ENCODE peak calls at places on chromosomes 7 and 10, in five cellular contexts. One of them, this sample, is unnamed.
A peak's percentile ranks its signal among the peaks of the same experiment; 100 is the strongest.

GRCh38 chr7:77933394-77933793 is 134.8 kb downstream of the PHTF2 start:
- DNase-seq in adrenal gland: no peak
- DNase-seq in tibial artery: no peak
- DNase-seq in PC-9: no peak
- DNase-seq in endothelial cell: no peak
- DNase-seq in this sample: peak; percentile 51

GRCh38 chr10:20746856-20747255 is 150.3 kb downstream of the NEBL start:
- DNase-seq in adrenal gland: no peak
- DNase-seq in tibial artery: no peak
- DNase-seq in PC-9: no peak
- DNase-seq in endothelial cell: no peak
- DNase-seq in this sample: no peak

GRCh38 chr10:123019941-123020703 is 11.3 kb downstream of the ACADSB start:
- DNase-seq in adrenal gland: no peak
- DNase-seq in tibial artery: no peak
- DNase-seq in PC-9: no peak
- DNase-seq in endothelial cell: no peak
- DNase-seq in this sample: no peak

GRCh38 chr7:67402280-67402679 is 405.6 kb downstream of the TYW1 start:
- DNase-seq in adrenal gland: no peak
- DNase-seq in tibial artery: no peak
- DNase-seq in PC-9: no peak
- DNase-seq in endothelial cell: no peak
- DNase-seq in this sample: no peak

GRCh38 chr7:118104812-118105441 is 79.0 kb upstream of the LSM8 start:
- DNase-seq in adrenal gland: no peak
- DNase-seq in tibial artery: no peak
- DNase-seq in PC-9: no peak
- DNase-seq in endothelial cell: no peak
- DNase-seq in this sample: peak; percentile 23

GRCh38 chr10:62308101-62308500 is 39.5 kb upstream of the RTKN2 start:
- DNase-seq in adrenal gland: no peak
- DNase-seq in tibial artery: no peak
- DNase-seq in PC-9: no peak
- DNase-seq in endothelial cell: no peak
- DNase-seq in this sample: no peak

GRCh38 chr10:73586583-73586984 is 4.6 kb downstream of the USP54 start:
- DNase-seq in adrenal gland: peak; percentile 40
- DNase-seq in tibial artery: no peak
- DNase-seq in PC-9: peak; percentile 93
- DNase-seq in endothelial cell: no peak
- DNase-seq in this sample: peak; percentile 83

GRCh38 chr7:96388166-96388565 is 66.3 kb upstream of the SLC25A13 start:
- DNase-seq in adrenal gland: no peak
- DNase-seq in tibial artery: no peak
- DNase-seq in PC-9: peak; percentile 83
- DNase-seq in endothelial cell: no peak
- DNase-seq in this sample: peak; percentile 75

GRCh38 chr10:1074748-1075358 is 18.7 kb downstream of the WDR37 start:
- DNase-seq in adrenal gland: no peak
- DNase-seq in tibial artery: no peak
- DNase-seq in PC-9: no peak
- DNase-seq in endothelial cell: no peak
- DNase-seq in this sample: peak; percentile 41

GRCh38 chr7:151310578-151310977 is 31.0 kb upstream of the NUB1 start:
- DNase-seq in adrenal gland: no peak
- DNase-seq in tibial artery: no peak
- DNase-seq in PC-9: peak; percentile 48
- DNase-seq in endothelial cell: no peak
- DNase-seq in this sample: peak; percentile 30

GRCh38 chr10:323651-324293 is 188.5 kb downstream of the ZMYND11 start:
- DNase-seq in adrenal gland: peak; percentile 77
- DNase-seq in tibial artery: peak; percentile 92
- DNase-seq in PC-9: peak; percentile 42
- DNase-seq in endothelial cell: no peak
- DNase-seq in this sample: peak; percentile 97

GRCh38 chr7:130632111-130632510 is 36.4 kb downstream of the COPG2 start:
- DNase-seq in adrenal gland: no peak
- DNase-seq in tibial artery: no peak
- DNase-seq in PC-9: no peak
- DNase-seq in endothelial cell: no peak
- DNase-seq in this sample: peak; percentile 52

GRCh38 chr10:42953684-42954674 is 122.9 kb upstream of the RET start:
- DNase-seq in adrenal gland: no peak
- DNase-seq in tibial artery: peak; percentile 32
- DNase-seq in PC-9: no peak
- DNase-seq in endothelial cell: peak; percentile 1
- DNase-seq in this sample: no peak

GRCh38 chr7:77797734-77798393 is 370 bp downstream of the TMEM60 start:
- DNase-seq in adrenal gland: peak; percentile 47
- DNase-seq in tibial artery: no peak
- DNase-seq in PC-9: no peak
- DNase-seq in endothelial cell: peak; percentile 42
- DNase-seq in this sample: peak; percentile 45

DNA sequence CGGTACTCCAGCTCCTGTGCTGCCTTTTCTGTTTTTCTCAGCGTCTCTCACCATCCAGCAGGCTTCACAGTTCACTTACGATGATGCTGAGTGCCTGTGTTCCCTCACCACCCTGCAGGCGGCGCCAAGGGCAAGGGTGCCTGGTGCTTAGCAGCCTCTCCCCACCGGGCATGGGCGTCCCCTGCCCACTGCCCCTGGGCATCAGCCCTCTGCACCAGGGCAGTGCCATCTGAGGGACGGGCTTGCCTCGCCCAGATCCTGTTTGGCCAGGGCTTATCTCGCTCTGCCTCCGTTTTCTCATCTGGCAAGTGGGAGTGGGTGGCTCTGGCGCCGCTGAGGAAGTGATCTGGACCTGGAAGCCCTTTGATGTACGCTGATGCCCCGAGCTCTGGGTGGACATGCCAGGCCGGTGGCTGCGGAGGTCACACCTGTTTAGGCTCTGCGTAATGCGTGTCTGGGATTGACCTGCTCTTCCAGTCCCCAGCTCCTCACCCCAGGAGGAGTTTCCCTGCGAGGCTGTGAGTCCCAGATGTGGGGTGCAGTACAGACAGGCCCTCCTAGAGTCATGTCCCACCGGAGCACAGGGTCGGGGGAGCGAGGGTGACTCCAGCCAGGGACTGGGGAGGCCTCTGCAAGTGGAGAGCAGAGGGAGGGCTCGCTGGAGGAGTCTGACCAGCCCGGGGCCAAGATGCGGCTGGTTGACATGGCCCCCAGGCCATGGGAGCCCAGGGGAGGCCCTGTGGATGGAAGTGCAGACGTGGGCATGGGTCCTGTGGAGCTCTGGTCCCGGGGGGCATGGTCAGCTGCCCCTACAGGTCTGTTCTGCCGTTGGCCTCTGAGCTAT is 11.8 kb downstream of the TTYH3 start:
- DNase-seq in adrenal gland: no peak
- DNase-seq in tibial artery: no peak
- DNase-seq in PC-9: no peak
- DNase-seq in endothelial cell: no peak
- DNase-seq in this sample: no peak
- TF ChIP-seq CTCF in adrenal gland: no peak
- TF ChIP-seq CTCF in tibial artery: no peak
- TF ChIP-seq CTCF in PC-9: peak; percentile 22
- TF ChIP-seq CTCF in endothelial cell: no peak
- TF ChIP-seq CTCF in this sample: peak; percentile 23

DNA sequence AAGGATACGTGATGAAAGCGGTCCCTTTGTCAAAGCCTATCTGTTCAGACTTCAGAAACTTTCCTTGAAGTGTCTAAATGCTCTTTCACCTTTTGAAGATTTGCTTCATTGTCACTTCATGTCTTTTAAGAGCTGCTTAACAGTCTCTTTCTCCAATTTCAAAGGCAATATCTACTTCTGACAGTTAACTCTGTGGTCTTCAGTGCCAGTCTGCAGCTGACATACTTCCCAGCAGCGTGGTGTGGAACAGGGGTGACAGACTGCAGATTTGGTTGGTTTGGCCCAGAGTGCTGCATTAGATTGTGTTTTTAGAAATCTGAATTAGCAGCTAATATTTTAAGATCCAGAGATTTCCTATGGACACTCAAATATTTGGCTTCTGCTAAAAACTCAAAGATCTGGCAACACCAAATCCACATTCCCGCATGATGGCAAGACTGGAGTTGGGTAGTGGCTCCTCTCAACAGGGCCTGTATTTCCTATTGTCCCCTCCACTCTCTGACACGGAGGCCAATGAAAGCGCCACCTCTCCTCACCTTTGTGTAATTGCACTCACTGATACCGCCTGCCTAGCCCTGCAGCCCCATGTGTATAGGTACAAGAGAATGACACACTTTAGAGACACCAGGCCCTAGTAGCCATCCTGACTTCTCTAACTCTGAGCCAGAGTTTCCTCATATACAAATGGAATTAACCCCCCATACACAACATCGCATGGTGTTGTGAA is 11.5 kb downstream of the SCRN1 start:
- DNase-seq in adrenal gland: no peak
- DNase-seq in tibial artery: no peak
- DNase-seq in PC-9: no peak
- DNase-seq in endothelial cell: peak; percentile 23
- DNase-seq in this sample: no peak
- TF ChIP-seq CTCF in adrenal gland: no peak
- TF ChIP-seq CTCF in tibial artery: no peak
- TF ChIP-seq CTCF in PC-9: no peak
- TF ChIP-seq CTCF in endothelial cell: peak; percentile 12
- TF ChIP-seq CTCF in this sample: no peak

DNA sequence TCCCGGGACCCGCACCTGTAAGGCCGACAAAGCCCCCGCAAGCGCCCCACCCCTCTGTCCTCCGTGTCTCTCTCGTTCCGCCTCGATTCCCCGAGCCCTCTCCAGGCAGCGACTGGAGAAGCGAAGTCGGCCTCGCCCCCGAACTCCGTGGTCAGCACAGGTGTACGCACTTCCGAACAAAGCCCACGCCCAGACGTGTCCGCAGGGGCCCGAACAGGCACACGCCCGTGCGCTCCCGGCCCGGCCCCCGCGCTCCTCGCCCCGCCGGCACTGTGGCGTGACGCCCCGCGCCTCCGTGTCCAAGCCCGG is 758 bp downstream of the NRCAM start:
- DNase-seq in adrenal gland: peak; percentile 33
- DNase-seq in tibial artery: no peak
- DNase-seq in PC-9: no peak
- DNase-seq in endothelial cell: no peak
- DNase-seq in this sample: no peak
- TF ChIP-seq CTCF in adrenal gland: no peak
- TF ChIP-seq CTCF in tibial artery: no peak
- TF ChIP-seq CTCF in PC-9: no peak
- TF ChIP-seq CTCF in endothelial cell: no peak
- TF ChIP-seq CTCF in this sample: no peak

GRCh38 chr10:70549351-70549961 is 53.1 kb downstream of the PRF1 start:
- DNase-seq in adrenal gland: no peak
- DNase-seq in tibial artery: no peak
- DNase-seq in PC-9: no peak
- DNase-seq in endothelial cell: no peak
- DNase-seq in this sample: no peak
- TF ChIP-seq CTCF in adrenal gland: no peak
- TF ChIP-seq CTCF in tibial artery: no peak
- TF ChIP-seq CTCF in PC-9: no peak
- TF ChIP-seq CTCF in endothelial cell: no peak
- TF ChIP-seq CTCF in this sample: no peak

GRCh38 chr10:14812271-14812670 is 25.6 kb downstream of the CDNF start:
- DNase-seq in adrenal gland: no peak
- DNase-seq in tibial artery: no peak
- DNase-seq in PC-9: no peak
- DNase-seq in endothelial cell: no peak
- DNase-seq in this sample: peak; percentile 3

GRCh38 chr10:14815681-14816080 is 22.2 kb downstream of the CDNF start:
- DNase-seq in adrenal gland: peak; percentile 54
- DNase-seq in tibial artery: no peak
- DNase-seq in PC-9: no peak
- DNase-seq in endothelial cell: no peak
- DNase-seq in this sample: peak; percentile 7

GRCh38 chr10:14806318-14806717 is 31.5 kb downstream of the CDNF start:
- DNase-seq in adrenal gland: no peak
- DNase-seq in tibial artery: no peak
- DNase-seq in PC-9: no peak
- DNase-seq in endothelial cell: no peak
- DNase-seq in this sample: no peak

GRCh38 chr10:14810969-14811953 is 26.6 kb downstream of the CDNF start:
- DNase-seq in adrenal gland: no peak
- DNase-seq in tibial artery: no peak
- DNase-seq in PC-9: no peak
- DNase-seq in endothelial cell: no peak
- DNase-seq in this sample: no peak
- TF ChIP-seq CTCF in adrenal gland: no peak
- TF ChIP-seq CTCF in tibial artery: no peak
- TF ChIP-seq CTCF in PC-9: no peak
- TF ChIP-seq CTCF in endothelial cell: no peak
- TF ChIP-seq CTCF in this sample: no peak

DNA sequence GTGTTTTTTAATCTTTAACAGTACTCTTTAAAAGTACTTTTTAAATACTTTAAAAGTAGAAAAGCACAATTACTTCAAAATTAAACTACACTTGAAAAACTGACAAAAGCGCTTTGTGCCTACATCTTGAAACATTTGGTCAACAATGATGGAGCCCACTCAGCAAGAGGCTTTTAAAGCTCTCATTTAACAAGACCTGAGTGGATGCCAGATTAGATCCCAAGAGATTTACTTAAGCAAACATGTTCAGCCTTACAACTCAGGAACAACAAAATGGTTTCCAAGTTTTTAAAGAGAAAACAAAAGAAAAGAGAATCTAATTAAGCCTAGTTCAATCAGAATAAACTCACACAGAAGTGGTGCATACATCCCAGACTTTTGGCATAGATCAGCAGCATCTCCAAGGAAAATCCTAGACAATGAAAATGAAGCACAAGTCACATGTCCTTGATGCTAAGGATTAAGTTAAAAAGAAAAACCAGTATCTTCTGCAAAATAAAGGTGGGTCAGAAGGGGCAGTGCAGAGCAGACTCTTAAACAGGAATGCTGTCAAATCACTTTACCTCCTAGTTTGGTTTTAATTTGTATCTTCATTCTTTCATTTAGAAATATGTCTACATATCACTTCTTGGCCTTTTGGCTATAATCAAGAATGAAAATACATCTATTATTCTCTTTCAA is 26.2 kb downstream of the HIBADH start:
- DNase-seq in adrenal gland: no peak
- DNase-seq in tibial artery: no peak
- DNase-seq in PC-9: no peak
- DNase-seq in endothelial cell: no peak
- DNase-seq in this sample: peak; percentile 59
- TF ChIP-seq CTCF in adrenal gland: no peak
- TF ChIP-seq CTCF in tibial artery: no peak
- TF ChIP-seq CTCF in PC-9: no peak
- TF ChIP-seq CTCF in endothelial cell: no peak
- TF ChIP-seq CTCF in this sample: no peak